ENCODE peak calls at places on chromosomes 2 and 18, in ten cellular contexts. C, S, V, T, L, Z, X, Y, O and B are unnamed samples. For H3K4me1, the result is how much of the 10 kb centered on the place peaks cover.

GRCh38 chr2:57333221-57333620 is 713.4 kb upstream of the VRK2 start:
- DNase-seq in C (peak), S (no peak), V (no peak), T (no peak), L (no peak), Z (no peak), X (no peak), Y (peak), O (no peak), B (no peak)

GRCh38 chr2:27723372-27724144 is 48.0 kb upstream of the MRPL33 start:
- DNase-seq in C (peak), S (peak), V (no peak), T (peak), L (peak), Z (peak), X (peak), Y (peak), O (peak), B (peak)

GRCh38 chr2:10235099-10235908 is 67.4 kb upstream of the HPCAL1 start:
- DNase-seq in C (no peak), S (peak), V (no peak), T (no peak), L (no peak), Z (no peak), X (peak), Y (no peak), O (no peak), B (peak)

GRCh38 chr2:190637331-190637734 is 11.6 kb upstream of the NAB1 start:
- DNase-seq in C (peak), S (peak), V (no peak), T (no peak), L (no peak), Z (no peak), X (peak), Y (peak), O (no peak), B (no peak)

GRCh38 chr2:48232351-48232750 is 297.6 kb upstream of the STON1 start:
- DNase-seq in C (no peak), S (no peak), V (no peak), T (no peak), L (no peak), Z (no peak), X (no peak), Y (peak), O (no peak), B (no peak)

GRCh38 chr2:205803507-205803906 is 121.2 kb downstream of the NRP2 start:
- DNase-seq in C (no peak), S (no peak), V (no peak), T (no peak), L (no peak), Z (no peak), X (no peak), Y (no peak), O (no peak), B (no peak)

GRCh38 chr2:6163932-6164331 is 471.7 kb downstream of the SOX11 start:
- DNase-seq in C (no peak), S (no peak), V (no peak), T (no peak), L (no peak), Z (no peak), X (no peak), Y (no peak), O (no peak), B (no peak)

GRCh38 chr2:200966770-200967169 is 3.3 kb upstream of the ORC2 start:
- DNase-seq in C (peak), S (peak), V (no peak), T (no peak), L (no peak), Z (peak), X (peak), Y (peak), O (no peak), B (peak)

GRCh38 chr18:48800877-48801727 is 149.7 kb downstream of the SMAD7 start:
- DNase-seq in C (peak), S (no peak), V (no peak), T (no peak), L (no peak), Z (no peak), X (no peak), Y (no peak), O (no peak), B (no peak)

GRCh38 chr2:46299365-46300263 is 2.4 kb downstream of the EPAS1 start:
- DNase-seq in C (peak), S (peak), V (no peak), T (peak), L (no peak), Z (no peak), X (peak), Y (peak), O (peak), B (peak)

GRCh38 chr2:219441451-219442205 is 7.0 kb downstream of the SPEG start:
- DNase-seq in C (peak), S (peak), V (no peak), T (no peak), L (no peak), Z (no peak), X (peak), Y (no peak), O (peak), B (peak)

GRCh38 chr2:219444566-219445091 is 10.0 kb downstream of the SPEG start:
- DNase-seq in C (peak), S (peak), V (no peak), T (no peak), L (no peak), Z (no peak), X (peak), Y (peak), O (no peak), B (no peak)

GRCh38 chr2:219442206-219443015 is 7.8 kb downstream of the SPEG start:
- DNase-seq in C (peak), S (no peak), V (no peak), T (no peak), L (no peak), Z (no peak), X (no peak), Y (no peak), O (peak), B (no peak)

GRCh38 chr2:219443697-219444023 is 9.0 kb downstream of the SPEG start:
- DNase-seq in C (no peak), S (no peak), V (no peak), T (no peak), L (no peak), Z (no peak), X (no peak), Y (no peak), O (no peak), B (no peak)

GRCh38 chr2:219443016-219443696 is 8.5 kb downstream of the SPEG start:
- DNase-seq in C (peak), S (no peak), V (no peak), T (no peak), L (no peak), Z (no peak), X (no peak), Y (peak), O (no peak), B (no peak)
- H3K4me3 ChIP-seq in C (peak), S (peak), V (no peak), T (no peak), L (no peak), Z (peak), X (peak), Y (peak), O (peak), B (peak)

GRCh38 chr18:820591-821170 is 8.6 kb upstream of the YES1 start:
- DNase-seq in C (no peak), S (no peak), V (no peak), T (no peak), L (no peak), Z (no peak), X (no peak), Y (no peak), O (no peak), B (no peak)
- H3K9ac ChIP-seq in C (no peak), S (no peak), V (no peak), T (no peak), L (no peak), Z (no peak), X (no peak), Y (no peak), O (no peak), B (no peak)

GRCh38 chr18:2606335-2606734 is 35.0 kb downstream of the NDC80 start:
- DNase-seq in C (no peak), S (peak), V (no peak), T (no peak), L (no peak), Z (no peak), X (peak), Y (no peak), O (no peak), B (peak)
- H3K4me1 ChIP-seq in C (under half), S (under half), V (under half), T (under half), L (under half), Z (under half), X (under half), Y (under half), O (under half), B (under half)

GRCh38 chr18:50726960-50727589 is 92.7 kb downstream of the MRO start:
- DNase-seq in C (no peak), S (no peak), V (no peak), T (no peak), L (no peak), Z (no peak), X (no peak), Y (no peak), O (no peak), B (no peak)
- H3K4me3 ChIP-seq in C (no peak), S (no peak), V (no peak), T (no peak), L (no peak), Z (no peak), X (no peak), Y (no peak), O (no peak), B (no peak)

DNA sequence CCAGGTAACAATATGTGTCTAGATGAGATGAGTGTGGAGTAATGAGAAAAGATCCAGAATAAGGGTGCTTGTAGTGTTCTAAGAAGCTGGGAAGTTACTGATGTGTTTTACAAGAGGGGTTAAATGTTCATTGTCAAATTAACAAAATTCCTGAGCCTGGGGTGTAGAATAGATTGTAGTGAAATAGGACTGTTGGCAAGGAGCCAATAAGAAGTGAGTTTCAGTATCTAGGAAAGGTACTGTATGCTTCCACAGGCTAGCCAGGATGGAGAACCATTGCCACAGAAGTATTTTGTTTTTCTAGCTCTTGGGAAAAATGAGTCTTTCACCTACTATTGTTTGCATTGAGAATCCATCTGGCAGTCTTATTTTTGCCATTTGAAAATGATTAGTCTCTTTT is 10.5 kb downstream of the DOK6 start:
- DNase-seq in C (no peak), S (no peak), V (no peak), T (no peak), L (no peak), Z (no peak), X (no peak), Y (no peak), O (no peak), B (no peak)
- H3K9ac ChIP-seq in C (no peak), S (no peak), V (no peak), T (no peak), L (no peak), Z (no peak), X (no peak), Y (no peak), O (no peak), B (no peak)

GRCh38 chr2:42933824-42934254 is 141.5 kb upstream of the HAAO start:
- DNase-seq in C (no peak), S (no peak), V (no peak), T (no peak), L (no peak), Z (no peak), X (no peak), Y (peak), O (no peak), B (no peak)
- H3K4me1 ChIP-seq in C (under half), S (under half), V (under half), T (half or more), L (under half), Z (under half), X (under half), Y (under half), O (under half), B (under half)

GRCh38 chr2:230925879-230926765 is 1.1 kb upstream of the GPR55 start:
- DNase-seq in C (no peak), S (no peak), V (no peak), T (no peak), L (no peak), Z (no peak), X (no peak), Y (peak), O (no peak), B (no peak)

GRCh38 chr2:230924092-230924469 is 961 bp downstream of the GPR55 start:
- DNase-seq in C (no peak), S (no peak), V (no peak), T (no peak), L (no peak), Z (no peak), X (no peak), Y (peak), O (no peak), B (no peak)

GRCh38 chr2:230922951-230923717 is 1.9 kb downstream of the GPR55 start:
- DNase-seq in C (no peak), S (no peak), V (no peak), T (no peak), L (no peak), Z (no peak), X (no peak), Y (no peak), O (no peak), B (no peak)

GRCh38 chr2:230925443-230925878 is 419 bp upstream of the GPR55 start:
- DNase-seq in C (no peak), S (no peak), V (no peak), T (no peak), L (no peak), Z (no peak), X (no peak), Y (peak), O (no peak), B (no peak)

DNA sequence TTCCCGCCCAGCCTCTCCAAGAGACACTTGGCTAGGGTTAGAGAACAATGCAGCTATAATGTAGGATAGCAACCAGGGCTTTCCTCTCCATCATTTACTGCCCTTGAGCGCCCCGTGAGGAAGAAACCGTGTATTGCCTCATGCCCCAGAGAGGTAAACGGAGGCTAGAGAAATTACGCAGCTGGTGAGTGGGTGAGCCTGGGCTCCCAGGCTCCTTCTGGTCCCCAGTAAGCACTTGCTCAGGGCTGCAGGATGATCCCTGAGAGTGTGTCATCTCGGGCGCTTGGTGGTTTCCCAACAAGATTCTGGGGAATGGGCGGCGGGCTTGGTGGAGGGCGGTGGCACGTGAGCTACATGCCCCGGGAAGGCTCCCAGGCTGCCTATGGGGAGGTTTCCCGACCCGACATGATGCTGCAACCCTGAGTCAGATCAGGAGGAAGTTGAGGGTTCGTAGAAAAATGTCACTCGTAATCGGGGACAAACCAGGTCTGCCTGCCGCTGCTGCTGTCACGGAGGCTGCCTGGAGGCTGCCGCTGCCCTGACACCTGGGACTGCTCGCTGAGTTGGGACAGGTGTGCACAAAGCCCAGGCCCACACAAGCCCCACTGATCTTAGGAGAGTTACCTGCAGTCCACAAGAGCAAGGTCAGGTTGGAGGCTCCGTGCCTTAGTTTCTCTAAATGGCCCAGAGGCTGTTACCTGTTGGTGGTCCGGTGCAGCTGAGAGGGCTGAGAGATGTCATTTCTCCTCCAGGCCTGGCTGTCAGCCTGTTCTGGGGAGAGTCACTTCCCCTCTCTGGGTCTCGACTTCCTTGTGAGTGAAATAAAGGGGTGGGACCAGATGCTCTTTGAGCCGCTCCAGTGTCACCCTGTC is at the start of gene GPR55:
- DNase-seq in C (no peak), S (no peak), V (no peak), T (no peak), L (no peak), Z (no peak), X (no peak), Y (no peak), O (peak), B (peak)
- H3K4me3 ChIP-seq in C (no peak), S (no peak), V (no peak), T (no peak), L (no peak), Z (no peak), X (no peak), Y (no peak), O (no peak), B (no peak)

GRCh38 chr2:11481426-11481788 is 15.4 kb upstream of the E2F6 start:
- DNase-seq in C (no peak), S (no peak), V (no peak), T (no peak), L (no peak), Z (no peak), X (no peak), Y (no peak), O (peak), B (no peak)

GRCh38 chr2:11478899-11479605 is 13.1 kb upstream of the E2F6 start:
- DNase-seq in C (no peak), S (no peak), V (no peak), T (peak), L (no peak), Z (no peak), X (no peak), Y (no peak), O (peak), B (no peak)

GRCh38 chr2:11481789-11482472 is 16.0 kb upstream of the E2F6 start:
- DNase-seq in C (no peak), S (no peak), V (no peak), T (no peak), L (no peak), Z (no peak), X (no peak), Y (no peak), O (peak), B (no peak)

GRCh38 chr2:11480859-11481258 is 14.9 kb upstream of the E2F6 start:
- DNase-seq in C (no peak), S (no peak), V (no peak), T (no peak), L (no peak), Z (no peak), X (no peak), Y (no peak), O (no peak), B (no peak)

DNA sequence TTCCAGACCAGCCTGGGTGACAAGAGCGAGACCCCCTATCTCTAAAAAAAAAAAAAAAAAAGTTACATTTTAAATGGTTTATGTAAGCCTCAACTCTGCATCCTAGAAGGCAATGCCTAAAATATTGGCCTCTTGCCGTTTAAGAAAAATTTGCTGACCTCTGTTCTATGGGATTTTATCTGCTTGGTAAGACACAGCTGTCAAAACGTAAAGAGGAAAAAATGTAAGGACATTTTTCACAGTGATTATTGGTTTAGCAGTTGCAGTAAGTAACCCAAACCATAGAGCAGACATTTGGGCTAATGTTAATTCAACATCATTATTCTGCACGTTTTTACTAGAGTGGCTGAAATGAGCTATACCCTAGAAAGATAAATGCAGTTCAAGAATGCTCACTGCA is 14.4 kb upstream of the E2F6 start:
- DNase-seq in C (no peak), S (no peak), V (no peak), T (no peak), L (no peak), Z (no peak), X (no peak), Y (no peak), O (no peak), B (no peak)
- H3K9ac ChIP-seq in C (no peak), S (no peak), V (no peak), T (no peak), L (no peak), Z (no peak), X (no peak), Y (no peak), O (no peak), B (no peak)

GRCh38 chr18:23862071-23862470 is 152.5 kb upstream of the TTC39C start:
- DNase-seq in C (peak), S (peak), V (no peak), T (no peak), L (no peak), Z (no peak), X (peak), Y (peak), O (no peak), B (peak)

GRCh38 chr18:23861326-23861725 is 153.2 kb upstream of the TTC39C start:
- DNase-seq in C (no peak), S (no peak), V (no peak), T (no peak), L (no peak), Z (no peak), X (no peak), Y (no peak), O (no peak), B (no peak)

GRCh38 chr18:23867011-23867410 is 147.5 kb upstream of the TTC39C start:
- DNase-seq in C (no peak), S (no peak), V (no peak), T (no peak), L (no peak), Z (no peak), X (no peak), Y (no peak), O (no peak), B (no peak)

GRCh38 chr18:23868341-23868740 is 146.2 kb upstream of the TTC39C start:
- DNase-seq in C (no peak), S (no peak), V (no peak), T (no peak), L (no peak), Z (no peak), X (no peak), Y (no peak), O (no peak), B (no peak)

GRCh38 chr18:23864620-23865019 is 149.9 kb upstream of the TTC39C start:
- DNase-seq in C (no peak), S (no peak), V (no peak), T (no peak), L (no peak), Z (no peak), X (no peak), Y (no peak), O (no peak), B (no peak)
- H3K4me1 ChIP-seq in C (under half), S (under half), V (under half), T (under half), L (under half), Z (under half), X (under half), Y (under half), O (under half), B (under half)